ENCODE peak calls at places on chromosomes 7 and 10, in eight cellular contexts. One of them, this sample, is unnamed. For H3K9me3, the result is how much of the 10 kb centered on the place peaks cover.

GRCh38 chr10:130393342-130393741 is 257.2 kb downstream of the GLRX3 start:
- DNase-seq in ovary: no peak
- DNase-seq in cardiac muscle cell: no peak
- DNase-seq in CD4-positive, alpha-beta T cell: no peak
- DNase-seq in spleen: no peak
- DNase-seq in HAP-1: no peak
- DNase-seq in fibroblast of lung: no peak
- DNase-seq in adrenal gland: no peak
- DNase-seq in this sample: no peak

GRCh38 chr7:101589976-101590662 is 39.0 kb downstream of the MYL10 start:
- DNase-seq in adrenal gland: peak
- DNase-seq in HAP-1: no peak
- DNase-seq in spleen: no peak
- DNase-seq in cardiac muscle cell: no peak
- DNase-seq in CD4-positive, alpha-beta T cell: no peak
- DNase-seq in ovary: no peak
- DNase-seq in fibroblast of lung: no peak
- DNase-seq in this sample: no peak

GRCh38 chr10:77877461-77878344 is 48.9 kb downstream of the DLG5 start:
- DNase-seq in ovary: peak
- DNase-seq in HAP-1: no peak
- DNase-seq in adrenal gland: peak
- DNase-seq in CD4-positive, alpha-beta T cell: no peak
- DNase-seq in spleen: peak
- DNase-seq in cardiac muscle cell: peak
- DNase-seq in fibroblast of lung: peak
- DNase-seq in this sample: no peak

GRCh38 chr7:107051376-107051775 is 6.9 kb downstream of the PRKAR2B start:
- DNase-seq in adrenal gland: no peak
- DNase-seq in HAP-1: no peak
- DNase-seq in fibroblast of lung: no peak
- DNase-seq in cardiac muscle cell: no peak
- DNase-seq in CD4-positive, alpha-beta T cell: no peak
- DNase-seq in ovary: no peak
- DNase-seq in spleen: no peak
- DNase-seq in this sample: no peak

GRCh38 chr10:34780818-34781380 is 34.2 kb downstream of the PARD3 start:
- DNase-seq in CD4-positive, alpha-beta T cell: no peak
- DNase-seq in ovary: peak
- DNase-seq in HAP-1: no peak
- DNase-seq in spleen: no peak
- DNase-seq in cardiac muscle cell: peak
- DNase-seq in fibroblast of lung: peak
- DNase-seq in adrenal gland: peak
- DNase-seq in this sample: no peak

GRCh38 chr7:156791241-156791640 is 101.7 kb downstream of the LMBR1 start:
- DNase-seq in ovary: no peak
- DNase-seq in cardiac muscle cell: no peak
- DNase-seq in spleen: no peak
- DNase-seq in CD4-positive, alpha-beta T cell: no peak
- DNase-seq in adrenal gland: no peak
- DNase-seq in fibroblast of lung: no peak
- DNase-seq in HAP-1: no peak
- DNase-seq in this sample: no peak

GRCh38 chr7:51543801-51544553 is 227.4 kb upstream of the COBL start:
- DNase-seq in HAP-1: no peak
- DNase-seq in ovary: no peak
- DNase-seq in fibroblast of lung: no peak
- DNase-seq in spleen: no peak
- DNase-seq in cardiac muscle cell: no peak
- DNase-seq in CD4-positive, alpha-beta T cell: no peak
- DNase-seq in adrenal gland: no peak
- DNase-seq in this sample: no peak

GRCh38 chr10:8616166-8616565 is 561.7 kb downstream of the GATA3 start:
- DNase-seq in fibroblast of lung: no peak
- DNase-seq in HAP-1: no peak
- DNase-seq in CD4-positive, alpha-beta T cell: no peak
- DNase-seq in cardiac muscle cell: no peak
- DNase-seq in adrenal gland: no peak
- DNase-seq in spleen: no peak
- DNase-seq in ovary: no peak
- DNase-seq in this sample: no peak

GRCh38 chr10:12348341-12348869 is 942 bp upstream of the CAMK1D start:
- DNase-seq in cardiac muscle cell: no peak
- DNase-seq in adrenal gland: no peak
- DNase-seq in ovary: no peak
- DNase-seq in CD4-positive, alpha-beta T cell: no peak
- DNase-seq in fibroblast of lung: no peak
- DNase-seq in spleen: no peak
- DNase-seq in HAP-1: no peak
- DNase-seq in this sample: no peak

GRCh38 chr7:33836797-33837355 is 68.5 kb upstream of the BMPER start:
- DNase-seq in CD4-positive, alpha-beta T cell: no peak
- DNase-seq in adrenal gland: no peak
- DNase-seq in spleen: no peak
- DNase-seq in ovary: no peak
- DNase-seq in fibroblast of lung: peak
- DNase-seq in HAP-1: no peak
- DNase-seq in cardiac muscle cell: no peak
- DNase-seq in this sample: no peak

GRCh38 chr10:60497364-60497763 is 107.7 kb upstream of the ANK3 start:
- DNase-seq in adrenal gland: no peak
- DNase-seq in spleen: no peak
- DNase-seq in ovary: no peak
- DNase-seq in HAP-1: peak
- DNase-seq in CD4-positive, alpha-beta T cell: no peak
- DNase-seq in fibroblast of lung: no peak
- DNase-seq in cardiac muscle cell: no peak
- DNase-seq in this sample: no peak

GRCh38 chr7:106736508-106737201 is 75.7 kb upstream of the CCDC71L start:
- DNase-seq in HAP-1: no peak
- DNase-seq in cardiac muscle cell: peak
- DNase-seq in CD4-positive, alpha-beta T cell: peak
- DNase-seq in fibroblast of lung: peak
- DNase-seq in ovary: no peak
- DNase-seq in adrenal gland: peak
- DNase-seq in spleen: no peak
- DNase-seq in this sample: no peak

GRCh38 chr10:72792288-72792687 is 100.3 kb downstream of the MCU start:
- DNase-seq in ovary: no peak
- DNase-seq in spleen: no peak
- DNase-seq in adrenal gland: no peak
- DNase-seq in fibroblast of lung: no peak
- DNase-seq in HAP-1: no peak
- DNase-seq in cardiac muscle cell: no peak
- DNase-seq in CD4-positive, alpha-beta T cell: no peak
- DNase-seq in this sample: no peak

GRCh38 chr10:35639021-35639521 is 3.0 kb downstream of the FZD8 start:
- DNase-seq in CD4-positive, alpha-beta T cell: no peak
- DNase-seq in cardiac muscle cell: no peak
- DNase-seq in spleen: no peak
- DNase-seq in HAP-1: no peak
- DNase-seq in adrenal gland: no peak
- DNase-seq in ovary: no peak
- DNase-seq in fibroblast of lung: no peak
- DNase-seq in this sample: no peak

GRCh38 chr10:74145133-74145532 is 5.5 kb downstream of the AP3M1 start:
- DNase-seq in cardiac muscle cell: peak
- DNase-seq in spleen: no peak
- DNase-seq in ovary: no peak
- DNase-seq in fibroblast of lung: peak
- DNase-seq in adrenal gland: no peak
- DNase-seq in CD4-positive, alpha-beta T cell: no peak
- DNase-seq in HAP-1: no peak
- DNase-seq in this sample: no peak

GRCh38 chr7:117053407-117053806 is 100.1 kb downstream of the ST7 start:
- DNase-seq in CD4-positive, alpha-beta T cell: no peak
- DNase-seq in fibroblast of lung: no peak
- DNase-seq in spleen: no peak
- DNase-seq in ovary: no peak
- DNase-seq in adrenal gland: no peak
- DNase-seq in cardiac muscle cell: peak
- DNase-seq in HAP-1: no peak
- DNase-seq in this sample: no peak

GRCh38 chr7:146773506-146773905 is 656.9 kb downstream of the CNTNAP2 start:
- DNase-seq in HAP-1: no peak
- DNase-seq in spleen: no peak
- DNase-seq in ovary: no peak
- DNase-seq in cardiac muscle cell: no peak
- DNase-seq in fibroblast of lung: no peak
- DNase-seq in CD4-positive, alpha-beta T cell: no peak
- DNase-seq in adrenal gland: no peak
- DNase-seq in this sample: no peak

GRCh38 chr7:146772581-146772980 is 656.0 kb downstream of the CNTNAP2 start:
- DNase-seq in adrenal gland: no peak
- DNase-seq in spleen: no peak
- DNase-seq in CD4-positive, alpha-beta T cell: no peak
- DNase-seq in cardiac muscle cell: no peak
- DNase-seq in fibroblast of lung: no peak
- DNase-seq in ovary: no peak
- DNase-seq in HAP-1: peak
- DNase-seq in this sample: no peak

GRCh38 chr7:146764458-146764857 is 647.9 kb downstream of the CNTNAP2 start:
- DNase-seq in spleen: no peak
- DNase-seq in ovary: no peak
- DNase-seq in adrenal gland: no peak
- DNase-seq in cardiac muscle cell: no peak
- DNase-seq in HAP-1: no peak
- DNase-seq in fibroblast of lung: no peak
- DNase-seq in CD4-positive, alpha-beta T cell: no peak
- DNase-seq in this sample: no peak

GRCh38 chr7:146768941-146769340 is 652.3 kb downstream of the CNTNAP2 start:
- DNase-seq in adrenal gland: no peak
- DNase-seq in CD4-positive, alpha-beta T cell: no peak
- DNase-seq in spleen: no peak
- DNase-seq in fibroblast of lung: no peak
- DNase-seq in HAP-1: no peak
- DNase-seq in ovary: no peak
- DNase-seq in cardiac muscle cell: no peak
- DNase-seq in this sample: no peak
- H3K9me3 ChIP-seq in adrenal gland: under half
- H3K9me3 ChIP-seq in CD4-positive, alpha-beta T cell: under half
- H3K9me3 ChIP-seq in spleen: under half
- H3K9me3 ChIP-seq in fibroblast of lung: under half
- H3K9me3 ChIP-seq in HAP-1: under half
- H3K9me3 ChIP-seq in ovary: under half
- H3K9me3 ChIP-seq in cardiac muscle cell: under half
- H3K9me3 ChIP-seq in this sample: under half

DNA sequence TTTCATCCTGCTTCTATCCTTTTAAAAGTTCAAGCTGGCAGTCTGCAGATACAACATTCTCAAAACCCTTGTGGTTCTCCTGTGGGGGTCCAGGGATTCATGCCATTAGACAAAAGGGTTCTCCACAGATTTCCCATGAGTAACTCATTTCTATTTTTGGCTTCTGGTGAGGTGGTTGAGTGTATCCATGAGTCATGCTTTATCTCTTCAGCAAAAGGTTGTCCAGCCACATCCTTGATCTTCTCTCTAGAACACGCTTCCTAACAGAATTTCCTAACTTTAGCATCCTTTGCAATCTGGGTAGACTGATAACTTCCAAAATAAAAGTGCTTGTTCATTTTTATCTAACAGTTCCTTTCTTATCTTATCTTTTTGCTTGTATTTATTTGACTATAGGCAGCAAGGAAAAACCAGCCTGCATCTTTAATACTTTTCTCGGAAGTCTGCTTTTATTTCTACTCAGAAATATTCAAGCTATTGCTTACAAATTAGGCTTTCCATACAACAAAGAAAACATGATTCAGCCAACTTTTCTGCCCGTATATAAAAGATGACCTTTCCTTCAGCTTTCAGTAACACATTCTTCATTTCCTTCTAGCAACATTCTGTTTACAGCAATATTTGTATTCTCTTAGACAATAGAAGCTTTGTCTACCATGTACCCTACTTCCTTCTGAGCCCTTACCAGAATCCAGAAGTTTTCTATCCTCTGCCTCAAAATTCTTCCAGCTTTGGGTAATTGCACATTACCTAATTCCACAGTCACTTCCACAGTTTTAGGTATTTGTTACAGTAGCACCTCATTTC is 79.3 kb upstream of the IL6 start:
- DNase-seq in adrenal gland: no peak
- DNase-seq in HAP-1: no peak
- DNase-seq in CD4-positive, alpha-beta T cell: no peak
- DNase-seq in spleen: no peak
- DNase-seq in ovary: no peak
- DNase-seq in cardiac muscle cell: peak
- DNase-seq in fibroblast of lung: peak
- DNase-seq in this sample: no peak
- H3K9me3 ChIP-seq in adrenal gland: under half
- H3K9me3 ChIP-seq in HAP-1: under half
- H3K9me3 ChIP-seq in CD4-positive, alpha-beta T cell: under half
- H3K9me3 ChIP-seq in spleen: half or more
- H3K9me3 ChIP-seq in ovary: under half
- H3K9me3 ChIP-seq in cardiac muscle cell: under half
- H3K9me3 ChIP-seq in fibroblast of lung: under half
- H3K9me3 ChIP-seq in this sample: under half

DNA sequence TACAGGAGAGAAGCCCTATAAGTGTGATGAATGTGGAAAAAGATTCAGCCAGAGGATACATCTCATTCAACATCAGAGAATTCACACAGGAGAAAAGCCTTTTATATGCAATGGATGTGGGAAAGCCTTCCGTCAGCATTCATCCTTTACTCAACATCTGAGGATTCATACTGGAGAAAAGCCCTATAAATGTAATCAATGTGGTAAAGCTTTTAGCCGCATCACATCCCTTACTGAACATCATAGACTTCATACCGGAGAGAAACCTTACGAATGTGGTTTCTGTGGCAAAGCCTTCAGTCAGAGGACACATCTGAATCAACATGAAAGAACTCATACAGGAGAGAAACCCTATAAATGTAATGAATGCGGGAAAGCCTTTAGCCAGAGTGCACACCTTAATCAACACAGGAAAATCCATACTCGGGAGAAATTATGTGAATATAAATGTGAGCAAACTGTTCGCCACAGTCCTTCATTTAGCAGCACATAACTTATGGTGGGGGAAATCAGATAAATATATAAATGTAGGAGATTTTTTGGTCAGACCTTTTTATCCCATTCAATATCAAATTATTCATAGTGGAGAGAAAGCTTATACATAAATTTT is 12.1 kb upstream of the MRPS17 start:
- DNase-seq in spleen: no peak
- DNase-seq in ovary: no peak
- DNase-seq in cardiac muscle cell: no peak
- DNase-seq in CD4-positive, alpha-beta T cell: no peak
- DNase-seq in HAP-1: no peak
- DNase-seq in adrenal gland: no peak
- DNase-seq in fibroblast of lung: no peak
- DNase-seq in this sample: no peak
- H3K9me3 ChIP-seq in spleen: half or more
- H3K9me3 ChIP-seq in ovary: under half
- H3K9me3 ChIP-seq in cardiac muscle cell: under half
- H3K9me3 ChIP-seq in CD4-positive, alpha-beta T cell: under half
- H3K9me3 ChIP-seq in HAP-1: under half
- H3K9me3 ChIP-seq in adrenal gland: under half
- H3K9me3 ChIP-seq in fibroblast of lung: under half
- H3K9me3 ChIP-seq in this sample: under half

DNA sequence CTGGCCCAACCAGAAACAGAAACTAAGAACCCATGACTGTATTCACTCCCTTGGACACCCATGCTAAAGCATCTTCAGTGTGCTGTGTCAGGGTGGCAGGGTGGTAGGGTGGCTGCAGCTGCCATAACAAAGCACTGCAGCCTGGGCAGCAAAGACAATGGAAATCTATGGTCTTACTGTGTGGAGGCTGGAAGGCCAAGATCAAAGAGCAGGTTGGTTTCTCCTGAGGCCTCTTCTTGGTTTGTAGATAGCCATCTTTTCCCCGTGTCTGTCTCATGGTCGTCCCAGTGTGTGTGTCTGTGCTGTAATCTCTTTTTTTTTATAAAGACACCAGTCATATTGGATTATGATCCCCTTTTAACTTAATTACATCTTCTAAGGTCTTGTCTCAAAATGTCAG is 15.2 kb upstream of the ZNF25 start:
- DNase-seq in spleen: no peak
- DNase-seq in adrenal gland: no peak
- DNase-seq in ovary: no peak
- DNase-seq in CD4-positive, alpha-beta T cell: no peak
- DNase-seq in HAP-1: no peak
- DNase-seq in fibroblast of lung: no peak
- DNase-seq in cardiac muscle cell: no peak
- DNase-seq in this sample: no peak
- H3K9me3 ChIP-seq in spleen: under half
- H3K9me3 ChIP-seq in adrenal gland: under half
- H3K9me3 ChIP-seq in ovary: under half
- H3K9me3 ChIP-seq in CD4-positive, alpha-beta T cell: under half
- H3K9me3 ChIP-seq in HAP-1: under half
- H3K9me3 ChIP-seq in fibroblast of lung: under half
- H3K9me3 ChIP-seq in cardiac muscle cell: under half
- H3K9me3 ChIP-seq in this sample: under half